ENCODE peak calls at places on chromosomes 11 and 22, in nine cellular contexts. I, Q, W, Y, H, T, B, D and P are unnamed samples.

GRCh38 chr11:101096036-101096704 is 33.4 kb downstream of the PGR start:
- DNase-seq in I (no peak), Q (no peak), W (peak; percentile 69), Y (peak; percentile 28), H (no peak), T (no peak), B (no peak), D (no peak), P (no peak)

GRCh38 chr11:75342966-75343870 is 8.2 kb downstream of the ARRB1 start:
- DNase-seq in I (no peak), Q (no peak), W (no peak), Y (peak; percentile 75), H (no peak), T (no peak), B (peak; percentile 51), D (no peak), P (no peak)

GRCh38 chr22:46583571-46583970 is 36.6 kb upstream of the GRAMD4 start:
- DNase-seq in I (no peak), Q (no peak), W (no peak), Y (no peak), H (peak; percentile 51), T (no peak), B (no peak), D (no peak), P (no peak)

GRCh38 chr11:121336279-121336947 is 43.8 kb downstream of the SC5D start:
- DNase-seq in I (no peak), Q (no peak), W (peak; percentile 12), Y (no peak), H (no peak), T (no peak), B (no peak), D (no peak), P (no peak)

GRCh38 chr22:29167032-29167911 is 38.4 kb upstream of the EMID1 start:
- DNase-seq in I (peak; percentile 54), Q (no peak), W (no peak), Y (peak; percentile 3), H (no peak), T (no peak), B (no peak), D (no peak), P (no peak)

GRCh38 chr11:24574461-24574860 is 77.6 kb downstream of the LUZP2 start:
- DNase-seq in I (no peak), Q (no peak), W (no peak), Y (no peak), H (no peak), T (no peak), B (no peak), D (peak; percentile 5), P (no peak)

GRCh38 chr22:17271711-17272451 is 52.6 kb upstream of the ADA2 start:
- DNase-seq in I (no peak), Q (no peak), W (no peak), Y (no peak), H (no peak), T (no peak), B (no peak), D (no peak), P (no peak)

GRCh38 chr11:73218106-73218829 is at the start of gene P2RY2:
- DNase-seq in I (peak; percentile 16), Q (peak; percentile 67), W (peak; percentile 71), Y (peak; percentile 91), H (peak; percentile 78), T (no peak), B (no peak), D (peak; percentile 44), P (no peak)

GRCh38 chr11:2203440-2204259 is 32.0 kb upstream of the TH start:
- DNase-seq in I (no peak), Q (no peak), W (no peak), Y (no peak), H (peak; percentile 51), T (no peak), B (no peak), D (no peak), P (no peak)

GRCh38 chr22:47434336-47435203 is 672.1 kb downstream of the TBC1D22A start:
- DNase-seq in I (no peak), Q (no peak), W (no peak), Y (no peak), H (no peak), T (no peak), B (no peak), D (no peak), P (no peak)

GRCh38 chr11:30585067-30585891 is 874 bp downstream of the MPPED2 start:
- DNase-seq in I (no peak), Q (peak; percentile 44), W (peak; percentile 51), Y (peak; percentile 66), H (peak; percentile 67), T (no peak), B (no peak), D (no peak), P (no peak)

GRCh38 chr11:19938051-19938856 is 222.0 kb downstream of the DBX1 start:
- DNase-seq in I (no peak), Q (no peak), W (peak; percentile 62), Y (peak; percentile 81), H (no peak), T (no peak), B (peak; percentile 83), D (peak; percentile 39), P (no peak)

GRCh38 chr11:43736502-43737193 is 56.1 kb downstream of the HSD17B12 start:
- DNase-seq in I (no peak), Q (no peak), W (peak; percentile 75), Y (no peak), H (no peak), T (peak; percentile 94), B (no peak), D (peak; percentile 70), P (peak; percentile 39)

GRCh38 chr11:72225411-72225951 is 914 bp downstream of the INPPL1 start:
- DNase-seq in I (no peak), Q (no peak), W (peak; percentile 34), Y (no peak), H (no peak), T (no peak), B (no peak), D (no peak), P (no peak)

GRCh38 chr11:35944503-35945136 is 758 bp downstream of the LDLRAD3 start:
- DNase-seq in I (no peak), Q (no peak), W (peak; percentile 51), Y (peak; percentile 41), H (peak; percentile 74), T (no peak), B (no peak), D (no peak), P (no peak)

GRCh38 chr11:117440258-117440657 is 112.6 kb downstream of the CEP164 start:
- DNase-seq in I (no peak), Q (no peak), W (no peak), Y (no peak), H (no peak), T (no peak), B (no peak), D (no peak), P (no peak)

GRCh38 chr11:128367573-128367972 is 219.8 kb downstream of the ETS1 start:
- DNase-seq in I (no peak), Q (no peak), W (no peak), Y (no peak), H (no peak), T (no peak), B (no peak), D (no peak), P (no peak)